ENCODE peak calls at places on chromosome 16, in four cellular contexts. G is sigmoid colon, O is left ventricle myocardium inferior, H is cardiac muscle cell. E is an unnamed sample.

GRCh38 chr16:71564377-71564967 is 12.4 kb downstream of the TAT start:
- DNase-seq in G (no peak), O (no peak), H (peak; percentile 3), E (no peak)

GRCh38 chr16:31480851-31481250 is 2.1 kb upstream of the SLC5A2 start:
- DNase-seq in G (no peak), O (peak; percentile 54), H (no peak), E (no peak)

GRCh38 chr16:68935008-68935407 is 91.7 kb downstream of the TANGO6 start:
- DNase-seq in G (no peak), O (no peak), H (no peak), E (no peak)

GRCh38 chr16:19415918-19416317 is 1.8 kb upstream of the TMC5 start:
- DNase-seq in G (no peak), O (no peak), H (no peak), E (no peak)

GRCh38 chr16:7408700-7409340 is 76.2 kb downstream of the RBFOX1 start:
- DNase-seq in G (no peak), O (no peak), H (no peak), E (no peak)

GRCh38 chr16:80369559-80369958 is 171.2 kb upstream of the DYNLRB2 start:
- DNase-seq in G (peak; percentile 73), O (no peak), H (peak; percentile 58), E (peak; percentile 45)

GRCh38 chr16:70250748-70251650 is 741 bp downstream of the EXOSC6 start:
- DNase-seq in G (no peak), O (no peak), H (peak; percentile 69), E (no peak)

GRCh38 chr16:58123896-58124600 is 5.1 kb downstream of the CFAP20 start:
- DNase-seq in G (no peak), O (no peak), H (no peak), E (no peak)

GRCh38 chr16:16983545-16983944 is 487.2 kb downstream of the XYLT1 start:
- DNase-seq in G (no peak), O (no peak), H (no peak), E (no peak)

GRCh38 chr16:67934306-67935095 is 2.1 kb downstream of the PSMB10 start:
- DNase-seq in G (no peak), O (no peak), H (no peak), E (no peak)

GRCh38 chr16:71883193-71883848 is 661 bp downstream of the ZNF821 start:
- DNase-seq in G (peak; percentile 77), O (peak; percentile 31), H (peak; percentile 69), E (peak; percentile 1)

GRCh38 chr16:50043358-50043757 is 18.3 kb downstream of the CNEP1R1 start:
- DNase-seq in G (no peak), O (no peak), H (no peak), E (no peak)

GRCh38 chr16:67459066-67459857 is 21.7 kb downstream of the ATP6V0D1 start:
- DNase-seq in G (no peak), O (peak; percentile 63), H (peak; percentile 88), E (no peak)

GRCh38 chr16:50814541-50814940 is 72.7 kb downstream of the CYLD start:
- DNase-seq in G (no peak), O (no peak), H (no peak), E (no peak)

GRCh38 chr16:60203525-60204124 is 1469.5 kb upstream of the GOT2 start:
- DNase-seq in G (no peak), O (no peak), H (peak; percentile 28), E (no peak)

GRCh38 chr16:48076455-48077012 is 79.3 kb downstream of the ABCC12 start:
- DNase-seq in G (no peak), O (no peak), H (no peak), E (no peak)

GRCh38 chr16:1181715-1182671 is 29.1 kb downstream of the CACNA1H start:
- DNase-seq in G (peak; percentile 94), O (peak; percentile 65), H (no peak), E (no peak)

GRCh38 chr16:17367034-17367433 is 103.7 kb downstream of the XYLT1 start:
- DNase-seq in G (no peak), O (no peak), H (no peak), E (no peak)

GRCh38 chr16:50680907-50681885 is at the start of gene SNX20:
- DNase-seq in G (no peak), O (peak; percentile 33), H (no peak), E (no peak)

GRCh38 chr16:21222495-21223337 is 10.8 kb upstream of the ANKS4B start:
- DNase-seq in G (no peak), O (no peak), H (no peak), E (no peak)

GRCh38 chr16:80034948-80035700 is 434.6 kb upstream of the MAF start:
- DNase-seq in G (no peak), O (no peak), H (no peak), E (no peak)

GRCh38 chr16:89613101-89613953 is at the start of gene DPEP1:
- DNase-seq in G (no peak), O (no peak), H (no peak), E (no peak)

GRCh38 chr16:69691980-69692911 is 34.1 kb downstream of the NQO1 start:
- DNase-seq in G (no peak), O (no peak), H (no peak), E (peak; percentile 65)

GRCh38 chr16:70396209-70396904 is 42.5 kb downstream of the ST3GAL2 start:
- DNase-seq in G (no peak), O (no peak), H (peak; percentile 61), E (no peak)

GRCh38 chr16:75203106-75203505 is 3.9 kb downstream of the CTRB2 start:
- DNase-seq in G (peak; percentile 59), O (peak; percentile 5), H (no peak), E (no peak)

GRCh38 chr16:27642753-27643152 is 92.8 kb downstream of the KATNIP start:
- DNase-seq in G (no peak), O (no peak), H (no peak), E (no peak)

GRCh38 chr16:48157302-48157701 is 1.5 kb upstream of the ABCC12 start:
- DNase-seq in G (no peak), O (no peak), H (no peak), E (no peak)

GRCh38 chr16:76226011-76226410 is 51.2 kb upstream of the CNTNAP4 start:
- DNase-seq in G (no peak), O (no peak), H (no peak), E (no peak)

GRCh38 chr16:4693956-4694663 is 748 bp downstream of the NUDT16L1 start:
- DNase-seq in G (peak; percentile 81), O (peak; percentile 49), H (peak; percentile 42), E (no peak)

GRCh38 chr16:4113358-4114256 is 2.6 kb downstream of the ADCY9 start:
- DNase-seq in G (no peak), O (peak; percentile 20), H (peak; percentile 30), E (no peak)

GRCh38 chr16:5722220-5722619 is 624.6 kb upstream of the EEF2KMT start:
- DNase-seq in G (no peak), O (no peak), H (no peak), E (no peak)

GRCh38 chr16:6374816-6375215 is 957.8 kb upstream of the RBFOX1 start:
- DNase-seq in G (no peak), O (no peak), H (no peak), E (no peak)

GRCh38 chr16:10547708-10548107 is 32.7 kb downstream of the EMP2 start:
- DNase-seq in G (no peak), O (no peak), H (no peak), E (no peak)
- H3K4me1 ChIP-seq in G (no peaks in the 10 kb centered on the region), O (peaks cover 32% of the 10 kb centered on the region), H (no peaks in the 10 kb centered on the region), E (no peaks in the 10 kb centered on the region)

GRCh38 chr16:54964239-54964638 is 33.6 kb downstream of the IRX5 start:
- DNase-seq in G (no peak), O (no peak), H (no peak), E (no peak)

GRCh38 chr16:54965464-54965863 is 34.8 kb downstream of the IRX5 start:
- DNase-seq in G (no peak), O (no peak), H (no peak), E (no peak)

GRCh38 chr16:54957403-54957802 is 26.7 kb downstream of the IRX5 start:
- DNase-seq in G (no peak), O (no peak), H (peak; percentile 24), E (peak; percentile 26)

DNA sequence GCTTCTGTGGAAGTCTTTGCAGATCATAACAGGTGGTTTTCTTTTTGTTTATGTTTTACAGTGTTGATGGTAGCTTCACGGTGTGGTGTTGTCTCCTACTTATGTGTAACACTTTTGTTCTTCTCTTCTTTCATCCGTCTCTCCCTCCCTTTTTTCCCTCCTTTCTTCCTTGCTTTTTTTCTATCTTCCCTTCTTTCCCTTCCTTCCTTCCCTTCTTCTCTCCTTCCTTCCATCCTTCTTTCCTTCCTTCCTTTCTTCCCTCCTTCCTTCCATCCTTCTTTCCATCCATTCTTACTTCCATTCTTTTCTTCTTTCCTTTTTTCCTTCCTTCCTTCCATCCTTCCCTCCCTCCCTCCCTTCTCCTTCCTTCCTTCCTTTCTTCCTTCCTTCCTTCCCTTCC is 31.4 kb downstream of the IRX5 start:
- DNase-seq in G (no peak), O (no peak), H (no peak), E (no peak)
- H3K27ac ChIP-seq in G (no peak overlapping the region), O (no peak overlapping the region), H (no peak overlapping the region), E (no peak overlapping the region)

DNA sequence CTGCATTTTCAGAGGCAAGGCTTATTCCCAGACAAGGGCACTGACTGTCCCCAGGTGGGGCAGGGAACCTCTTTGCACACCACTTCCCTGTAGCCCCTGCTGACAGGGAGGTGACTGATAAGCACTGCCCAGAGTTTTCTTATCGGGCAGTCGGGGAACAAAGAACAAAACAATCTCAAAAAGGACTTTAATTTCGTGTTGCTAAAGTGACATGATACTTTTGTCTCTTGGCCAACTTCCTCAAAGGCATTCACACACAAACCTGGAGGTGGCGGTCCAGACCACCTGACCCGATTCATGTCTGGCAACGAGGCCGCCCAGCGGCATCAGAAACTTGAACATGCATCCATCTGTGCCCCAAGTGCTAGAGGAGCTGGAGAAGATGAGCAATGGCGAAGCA is 28.9 kb downstream of the ZDHHC7 start:
- DNase-seq in G (no peak), O (no peak), H (peak; percentile 23), E (no peak)
- TF ChIP-seq CTCF in G (no peak), O (peak; percentile 35), H (no peak), E (peak; percentile 29)

GRCh38 chr16:15654591-15654990 is 4.5 kb downstream of the NDE1 start:
- DNase-seq in G (peak; percentile 13), O (no peak), H (no peak), E (no peak)
- H3K4me1 ChIP-seq in G (no peaks in the 10 kb centered on the region), O (peaks cover 65% of the 10 kb centered on the region), H (no peaks in the 10 kb centered on the region), E (peaks cover 5% of the 10 kb centered on the region)

DNA sequence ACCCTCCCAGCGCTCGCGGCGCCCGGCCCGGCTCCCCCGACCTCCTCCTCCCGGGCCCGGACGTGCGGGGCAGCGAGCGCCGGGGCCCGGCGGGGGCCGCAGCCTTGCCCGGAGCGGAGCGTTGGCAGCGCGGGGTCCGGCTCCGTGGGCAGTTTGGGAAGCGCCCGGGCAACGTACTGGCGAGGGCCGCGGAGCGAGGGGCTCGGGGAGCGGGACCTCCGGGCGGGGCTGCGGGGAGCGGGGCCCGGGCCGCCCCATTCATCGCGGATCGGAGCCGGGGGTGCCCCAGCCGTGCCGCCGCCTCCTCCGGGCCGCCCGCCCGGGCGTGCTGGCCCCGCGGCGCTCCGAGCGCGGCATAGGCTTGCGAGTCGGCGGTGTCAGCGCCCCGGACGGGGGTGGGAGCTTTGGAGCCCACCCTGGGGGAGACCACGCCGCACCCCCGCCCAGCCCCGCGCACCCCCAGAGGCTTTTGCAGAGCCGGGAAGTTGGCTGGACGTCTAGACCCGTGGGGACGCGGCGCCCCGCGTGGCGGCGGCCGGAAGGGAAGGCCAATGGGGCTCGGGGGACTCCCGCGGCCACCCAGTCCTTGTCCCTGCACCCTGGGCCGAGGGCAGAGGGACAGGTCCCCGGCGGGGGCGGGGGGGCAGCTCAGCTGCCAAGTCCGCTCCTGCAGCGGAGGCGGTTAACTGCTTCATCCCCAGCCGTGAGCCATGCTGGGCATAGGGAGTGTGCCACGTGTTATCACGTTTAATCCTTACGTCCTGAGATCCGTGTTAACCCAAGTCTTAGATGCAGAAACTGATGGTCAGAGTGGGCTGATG is 852 bp downstream of the ZNF469 start:
- DNase-seq in G (peak; percentile 71), O (peak; percentile 46), H (peak; percentile 37), E (no peak)
- H3K27ac ChIP-seq in G (no peak overlapping the region), O (no peak overlapping the region), H (no peak overlapping the region), E (no peak overlapping the region)

GRCh38 chr16:25126820-25127232 is 15.3 kb downstream of the LCMT1 start:
- DNase-seq in G (no peak), O (no peak), H (peak; percentile 51), E (peak; percentile 87)
- TF ChIP-seq CTCF in G (peak; percentile 41), O (peak; percentile 52), H (peak; percentile 81), E (peak; percentile 99)